ENCODE peak calls at places on chromosomes 7 and 10, in five cellular contexts. G, Z, F, L and A are unnamed samples.

GRCh38 chr10:119669975-119670640 is 18.9 kb downstream of the BAG3 start:
- DNase-seq in Z (no peak), G (no peak), F (no peak), L (no peak), A (no peak)

GRCh38 chr10:13518076-13518692 is 10.6 kb downstream of the BEND7 start:
- DNase-seq in G (no peak), Z (peak; percentile 53), F (no peak), L (no peak), A (no peak)

GRCh38 chr10:98349508-98349922 is 65.5 kb downstream of the PYROXD2 start:
- DNase-seq in Z (no peak), L (peak; percentile 99), F (no peak), G (no peak), A (peak; percentile 100)

GRCh38 chr7:36599645-36600313 is 124.5 kb downstream of the AOAH start:
- DNase-seq in G (no peak), Z (no peak), F (no peak), L (no peak), A (no peak)

GRCh38 chr7:26856481-26856880 is 7.9 kb downstream of the SKAP2 start:
- DNase-seq in G (no peak), Z (no peak), L (no peak), F (no peak), A (no peak)

GRCh38 chr10:104548090-104548489 is 93.0 kb upstream of the SORCS3 start:
- DNase-seq in L (no peak), Z (no peak), F (no peak), G (no peak), A (no peak)

GRCh38 chr7:93883917-93884345 is 6.6 kb downstream of the TFPI2 start:
- DNase-seq in G (no peak), L (no peak), Z (no peak), F (no peak), A (no peak)

GRCh38 chr7:111091623-111092370 is 870 bp downstream of the LRRN3 start:
- DNase-seq in G (no peak), L (no peak), Z (no peak), F (no peak), A (no peak)

GRCh38 chr7:116290740-116291139 is 80.4 kb downstream of the TES start:
- DNase-seq in L (no peak), G (no peak), Z (no peak), F (no peak), A (no peak)

GRCh38 chr7:49500741-49501140 is 272.7 kb upstream of the VWC2 start:
- DNase-seq in L (no peak), F (no peak), Z (no peak), G (no peak), A (no peak)

GRCh38 chr7:54541941-54542618 is at the start of gene VSTM2A:
- DNase-seq in L (no peak), Z (no peak), F (no peak), G (no peak), A (no peak)

GRCh38 chr7:87875151-87876039 is 765 bp downstream of the SLC25A40 start:
- DNase-seq in G (no peak), L (no peak), F (no peak), Z (no peak), A (no peak)

GRCh38 chr10:101569838-101570763 is 18.0 kb downstream of the POLL start:
- DNase-seq in L (no peak), Z (peak; percentile 92), F (peak; percentile 76), G (peak; percentile 66), A (peak; percentile 57)

GRCh38 chr10:132443605-132443997 is 46.6 kb downstream of the PWWP2B start:
- DNase-seq in G (no peak), L (no peak), F (no peak), Z (peak; percentile 67), A (no peak)